ENCODE peak calls at places on chromosomes 12 and 14, in eight cellular contexts. One of them, this sample, is unnamed.

GRCh38 chr12:48794870-48795269 is 6.0 kb upstream of the ADCY6 start:
- DNase-seq in left ventricle myocardium inferior: no peak
- DNase-seq in aorta: no peak
- DNase-seq in psoas muscle: no peak
- DNase-seq in tibial nerve: no peak
- DNase-seq in uterus: no peak
- DNase-seq in ovary: no peak
- DNase-seq in astrocyte: no peak
- DNase-seq in this sample: no peak

GRCh38 chr14:34081576-34082136 is 130.8 kb upstream of the EGLN3 start:
- DNase-seq in left ventricle myocardium inferior: no peak
- DNase-seq in aorta: no peak
- DNase-seq in psoas muscle: no peak
- DNase-seq in tibial nerve: no peak
- DNase-seq in uterus: no peak
- DNase-seq in ovary: no peak
- DNase-seq in astrocyte: peak
- DNase-seq in this sample: no peak

GRCh38 chr12:130537655-130538054 is 178.4 kb downstream of the RIMBP2 start:
- DNase-seq in left ventricle myocardium inferior: no peak
- DNase-seq in aorta: no peak
- DNase-seq in psoas muscle: no peak
- DNase-seq in tibial nerve: no peak
- DNase-seq in uterus: no peak
- DNase-seq in ovary: no peak
- DNase-seq in astrocyte: no peak
- DNase-seq in this sample: no peak

GRCh38 chr12:26630546-26631027 is 202.4 kb downstream of the ITPR2 start:
- DNase-seq in left ventricle myocardium inferior: no peak
- DNase-seq in aorta: peak
- DNase-seq in psoas muscle: no peak
- DNase-seq in tibial nerve: no peak
- DNase-seq in uterus: peak
- DNase-seq in ovary: peak
- DNase-seq in astrocyte: peak
- DNase-seq in this sample: no peak

GRCh38 chr14:96479435-96480146 is 22.6 kb upstream of the PAPOLA start:
- DNase-seq in left ventricle myocardium inferior: no peak
- DNase-seq in aorta: no peak
- DNase-seq in psoas muscle: no peak
- DNase-seq in tibial nerve: no peak
- DNase-seq in uterus: no peak
- DNase-seq in ovary: no peak
- DNase-seq in astrocyte: no peak
- DNase-seq in this sample: no peak

GRCh38 chr12:131971226-131971625 is 21.5 kb downstream of the EP400 start:
- DNase-seq in left ventricle myocardium inferior: no peak
- DNase-seq in aorta: no peak
- DNase-seq in psoas muscle: no peak
- DNase-seq in tibial nerve: no peak
- DNase-seq in uterus: no peak
- DNase-seq in ovary: no peak
- DNase-seq in astrocyte: no peak
- DNase-seq in this sample: no peak

GRCh38 chr14:74065746-74066575 is 18.3 kb downstream of the ALDH6A1 start:
- DNase-seq in left ventricle myocardium inferior: no peak
- DNase-seq in aorta: no peak
- DNase-seq in psoas muscle: no peak
- DNase-seq in tibial nerve: no peak
- DNase-seq in uterus: no peak
- DNase-seq in ovary: no peak
- DNase-seq in astrocyte: peak
- DNase-seq in this sample: no peak

GRCh38 chr14:23639891-23640523 is 3.8 kb downstream of the DHRS2 start:
- DNase-seq in left ventricle myocardium inferior: no peak
- DNase-seq in aorta: no peak
- DNase-seq in psoas muscle: no peak
- DNase-seq in tibial nerve: no peak
- DNase-seq in uterus: no peak
- DNase-seq in ovary: no peak
- DNase-seq in astrocyte: no peak
- DNase-seq in this sample: no peak

GRCh38 chr14:55188686-55189295 is 2.6 kb downstream of the DLGAP5 start:
- DNase-seq in left ventricle myocardium inferior: no peak
- DNase-seq in aorta: no peak
- DNase-seq in psoas muscle: no peak
- DNase-seq in tibial nerve: no peak
- DNase-seq in uterus: no peak
- DNase-seq in ovary: no peak
- DNase-seq in astrocyte: peak
- DNase-seq in this sample: no peak

GRCh38 chr14:50967104-50967503 is 22.8 kb upstream of the PYGL start:
- DNase-seq in left ventricle myocardium inferior: no peak
- DNase-seq in aorta: no peak
- DNase-seq in psoas muscle: no peak
- DNase-seq in tibial nerve: no peak
- DNase-seq in uterus: no peak
- DNase-seq in ovary: no peak
- DNase-seq in astrocyte: no peak
- DNase-seq in this sample: no peak

GRCh38 chr12:68808388-68809189 is 612 bp downstream of the MDM2 start:
- DNase-seq in left ventricle myocardium inferior: peak
- DNase-seq in aorta: peak
- DNase-seq in psoas muscle: peak
- DNase-seq in tibial nerve: peak
- DNase-seq in uterus: peak
- DNase-seq in ovary: peak
- DNase-seq in astrocyte: peak
- DNase-seq in this sample: peak

GRCh38 chr12:78898416-78898815 is 33.8 kb downstream of the SYT1 start:
- DNase-seq in left ventricle myocardium inferior: peak
- DNase-seq in aorta: peak
- DNase-seq in psoas muscle: peak
- DNase-seq in tibial nerve: peak
- DNase-seq in uterus: peak
- DNase-seq in ovary: peak
- DNase-seq in astrocyte: peak
- DNase-seq in this sample: no peak

GRCh38 chr12:43336962-43337555 is 214.9 kb downstream of the ADAMTS20 start:
- DNase-seq in left ventricle myocardium inferior: no peak
- DNase-seq in aorta: no peak
- DNase-seq in psoas muscle: no peak
- DNase-seq in tibial nerve: no peak
- DNase-seq in uterus: no peak
- DNase-seq in ovary: no peak
- DNase-seq in astrocyte: peak
- DNase-seq in this sample: no peak

GRCh38 chr12:52600941-52601481 is at the start of gene KRT72:
- DNase-seq in left ventricle myocardium inferior: no peak
- DNase-seq in aorta: no peak
- DNase-seq in psoas muscle: no peak
- DNase-seq in tibial nerve: no peak
- DNase-seq in uterus: no peak
- DNase-seq in ovary: no peak
- DNase-seq in astrocyte: no peak
- DNase-seq in this sample: no peak

GRCh38 chr12:97075583-97076268 is 168.7 kb downstream of the NEDD1 start:
- DNase-seq in left ventricle myocardium inferior: no peak
- DNase-seq in aorta: no peak
- DNase-seq in psoas muscle: no peak
- DNase-seq in tibial nerve: no peak
- DNase-seq in uterus: no peak
- DNase-seq in ovary: no peak
- DNase-seq in astrocyte: peak
- DNase-seq in this sample: no peak

GRCh38 chr14:66225337-66225736 is 260.8 kb upstream of the CCDC196 start:
- DNase-seq in left ventricle myocardium inferior: no peak
- DNase-seq in aorta: no peak
- DNase-seq in psoas muscle: no peak
- DNase-seq in tibial nerve: no peak
- DNase-seq in uterus: no peak
- DNase-seq in ovary: no peak
- DNase-seq in astrocyte: no peak
- DNase-seq in this sample: no peak

GRCh38 chr14:71497645-71498086 is 434.6 kb upstream of the RGS6 start:
- DNase-seq in left ventricle myocardium inferior: no peak
- DNase-seq in aorta: no peak
- DNase-seq in psoas muscle: no peak
- DNase-seq in tibial nerve: no peak
- DNase-seq in uterus: no peak
- DNase-seq in ovary: no peak
- DNase-seq in astrocyte: peak
- DNase-seq in this sample: no peak

GRCh38 chr14:54023027-54023426 is 66.4 kb upstream of the BMP4 start:
- DNase-seq in left ventricle myocardium inferior: no peak
- DNase-seq in aorta: no peak
- DNase-seq in psoas muscle: no peak
- DNase-seq in tibial nerve: no peak
- DNase-seq in uterus: no peak
- DNase-seq in ovary: no peak
- DNase-seq in astrocyte: no peak
- DNase-seq in this sample: no peak

GRCh38 chr12:89205517-89205916 is 146.8 kb downstream of the DUSP6 start:
- DNase-seq in left ventricle myocardium inferior: no peak
- DNase-seq in aorta: no peak
- DNase-seq in psoas muscle: no peak
- DNase-seq in tibial nerve: no peak
- DNase-seq in uterus: no peak
- DNase-seq in ovary: no peak
- DNase-seq in astrocyte: no peak
- DNase-seq in this sample: no peak

GRCh38 chr12:19740472-19741131 is 301.3 kb downstream of the AEBP2 start:
- DNase-seq in left ventricle myocardium inferior: no peak
- DNase-seq in aorta: no peak
- DNase-seq in psoas muscle: no peak
- DNase-seq in tibial nerve: no peak
- DNase-seq in uterus: peak
- DNase-seq in ovary: no peak
- DNase-seq in astrocyte: no peak
- DNase-seq in this sample: no peak
- H3K27ac ChIP-seq in left ventricle myocardium inferior: peak
- H3K27ac ChIP-seq in aorta: no peak
- H3K27ac ChIP-seq in psoas muscle: no peak
- H3K27ac ChIP-seq in tibial nerve: no peak
- H3K27ac ChIP-seq in uterus: peak
- H3K27ac ChIP-seq in ovary: no peak
- H3K27ac ChIP-seq in astrocyte: no peak
- H3K27ac ChIP-seq in this sample: peak

GRCh38 chr12:114809132-114809531 is 125.2 kb upstream of the TBX3 start:
- DNase-seq in left ventricle myocardium inferior: no peak
- DNase-seq in aorta: no peak
- DNase-seq in psoas muscle: no peak
- DNase-seq in tibial nerve: no peak
- DNase-seq in uterus: no peak
- DNase-seq in ovary: no peak
- DNase-seq in astrocyte: no peak
- DNase-seq in this sample: no peak

GRCh38 chr12:114817491-114818440 is 133.8 kb upstream of the TBX3 start:
- DNase-seq in left ventricle myocardium inferior: no peak
- DNase-seq in aorta: no peak
- DNase-seq in psoas muscle: no peak
- DNase-seq in tibial nerve: no peak
- DNase-seq in uterus: peak
- DNase-seq in ovary: peak
- DNase-seq in astrocyte: no peak
- DNase-seq in this sample: no peak

GRCh38 chr12:114815157-114815556 is 131.2 kb upstream of the TBX3 start:
- DNase-seq in left ventricle myocardium inferior: no peak
- DNase-seq in aorta: no peak
- DNase-seq in psoas muscle: no peak
- DNase-seq in tibial nerve: no peak
- DNase-seq in uterus: no peak
- DNase-seq in ovary: no peak
- DNase-seq in astrocyte: no peak
- DNase-seq in this sample: no peak

GRCh38 chr12:114812858-114813761 is 129.1 kb upstream of the TBX3 start:
- DNase-seq in left ventricle myocardium inferior: no peak
- DNase-seq in aorta: no peak
- DNase-seq in psoas muscle: no peak
- DNase-seq in tibial nerve: no peak
- DNase-seq in uterus: peak
- DNase-seq in ovary: no peak
- DNase-seq in astrocyte: peak
- DNase-seq in this sample: no peak

GRCh38 chr12:114812384-114812783 is 128.4 kb upstream of the TBX3 start:
- DNase-seq in left ventricle myocardium inferior: no peak
- DNase-seq in aorta: no peak
- DNase-seq in psoas muscle: no peak
- DNase-seq in tibial nerve: no peak
- DNase-seq in uterus: no peak
- DNase-seq in ovary: no peak
- DNase-seq in astrocyte: no peak
- DNase-seq in this sample: no peak
- H3K27ac ChIP-seq in left ventricle myocardium inferior: no peak
- H3K27ac ChIP-seq in aorta: no peak
- H3K27ac ChIP-seq in psoas muscle: no peak
- H3K27ac ChIP-seq in tibial nerve: peak
- H3K27ac ChIP-seq in uterus: no peak
- H3K27ac ChIP-seq in ovary: peak
- H3K27ac ChIP-seq in astrocyte: no peak
- H3K27ac ChIP-seq in this sample: no peak

DNA sequence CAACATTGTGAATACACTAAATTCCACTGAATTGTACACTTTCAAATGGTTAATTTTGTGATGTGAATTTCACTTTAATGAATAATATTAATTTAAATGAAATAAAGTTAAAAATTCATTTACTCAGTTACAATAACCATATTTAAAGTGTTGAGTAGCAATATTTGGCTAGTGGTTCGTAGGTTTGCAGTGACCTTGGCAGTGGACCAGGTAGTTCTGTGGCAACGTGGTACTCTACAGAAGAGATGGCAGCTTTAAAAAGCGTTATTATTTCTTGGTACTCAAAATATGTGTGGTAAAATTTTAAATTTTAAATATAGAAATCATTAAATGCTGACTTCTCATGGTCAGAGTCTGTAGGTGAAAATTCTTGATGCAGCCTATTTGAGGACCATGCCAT is 51.6 kb downstream of the AEBP2 start:
- DNase-seq in left ventricle myocardium inferior: no peak
- DNase-seq in aorta: no peak
- DNase-seq in psoas muscle: no peak
- DNase-seq in tibial nerve: no peak
- DNase-seq in uterus: no peak
- DNase-seq in ovary: no peak
- DNase-seq in astrocyte: no peak
- DNase-seq in this sample: no peak
- H3K27ac ChIP-seq in left ventricle myocardium inferior: no peak
- H3K27ac ChIP-seq in aorta: no peak
- H3K27ac ChIP-seq in psoas muscle: no peak
- H3K27ac ChIP-seq in tibial nerve: no peak
- H3K27ac ChIP-seq in uterus: no peak
- H3K27ac ChIP-seq in ovary: no peak
- H3K27ac ChIP-seq in astrocyte: no peak
- H3K27ac ChIP-seq in this sample: no peak

DNA sequence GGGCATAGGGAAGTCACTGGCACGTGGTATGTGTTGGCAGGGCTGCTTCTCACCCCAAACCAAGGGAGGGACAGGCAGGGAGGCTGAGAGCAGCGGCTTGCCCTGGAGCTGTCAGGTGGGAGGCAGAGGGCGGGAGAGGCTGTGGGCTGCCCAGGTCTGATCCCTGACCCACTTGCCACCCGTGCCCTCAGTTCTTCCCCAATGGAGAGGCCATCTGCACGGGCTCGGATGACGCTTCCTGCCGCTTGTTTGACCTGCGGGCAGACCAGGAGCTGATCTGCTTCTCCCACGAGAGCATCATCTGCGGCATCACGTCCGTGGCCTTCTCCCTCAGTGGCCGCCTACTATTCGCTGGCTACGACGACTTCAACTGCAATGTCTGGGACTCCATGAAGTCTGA is 4.7 kb downstream of the GNB3 start:
- DNase-seq in left ventricle myocardium inferior: no peak
- DNase-seq in aorta: peak
- DNase-seq in psoas muscle: peak
- DNase-seq in tibial nerve: no peak
- DNase-seq in uterus: no peak
- DNase-seq in ovary: no peak
- DNase-seq in astrocyte: no peak
- DNase-seq in this sample: no peak
- H3K27ac ChIP-seq in left ventricle myocardium inferior: no peak
- H3K27ac ChIP-seq in aorta: no peak
- H3K27ac ChIP-seq in psoas muscle: no peak
- H3K27ac ChIP-seq in tibial nerve: no peak
- H3K27ac ChIP-seq in uterus: no peak
- H3K27ac ChIP-seq in ovary: no peak
- H3K27ac ChIP-seq in astrocyte: no peak
- H3K27ac ChIP-seq in this sample: no peak

This sample was measured in caudate nucleus.